ENCODE peak calls at places on chromosomes 16 and 17, in eight cellular contexts. One of them, this sample, is unnamed. For H3K4me1, the result is how much of the 10 kb centered on the place peaks cover.

GRCh38 chr16:31177136-31177535 is 2.8 kb upstream of the FUS start:
- DNase-seq in CD8-positive, alpha-beta memory T cell: peak
- DNase-seq in heart left ventricle: no peak
- DNase-seq in ovary: no peak
- DNase-seq in sigmoid colon: no peak
- DNase-seq in adipocyte: no peak
- DNase-seq in adrenal gland: no peak
- DNase-seq in upper lobe of right lung: peak
- DNase-seq in this sample: no peak

GRCh38 chr17:73760186-73760758 is 116.0 kb upstream of the SDK2 start:
- DNase-seq in CD8-positive, alpha-beta memory T cell: no peak
- DNase-seq in heart left ventricle: no peak
- DNase-seq in ovary: no peak
- DNase-seq in sigmoid colon: no peak
- DNase-seq in adipocyte: no peak
- DNase-seq in adrenal gland: no peak
- DNase-seq in upper lobe of right lung: no peak
- DNase-seq in this sample: no peak

GRCh38 chr16:15032547-15033308 is 23.1 kb downstream of the NTAN1 start:
- DNase-seq in CD8-positive, alpha-beta memory T cell: peak
- DNase-seq in heart left ventricle: no peak
- DNase-seq in ovary: no peak
- DNase-seq in sigmoid colon: no peak
- DNase-seq in adipocyte: no peak
- DNase-seq in adrenal gland: peak
- DNase-seq in upper lobe of right lung: peak
- DNase-seq in this sample: no peak

GRCh38 chr17:41580651-41581365 is 5.9 kb downstream of the KRT14 start:
- DNase-seq in CD8-positive, alpha-beta memory T cell: no peak
- DNase-seq in heart left ventricle: no peak
- DNase-seq in ovary: no peak
- DNase-seq in sigmoid colon: no peak
- DNase-seq in adipocyte: peak
- DNase-seq in adrenal gland: no peak
- DNase-seq in upper lobe of right lung: no peak
- DNase-seq in this sample: no peak

GRCh38 chr17:30291571-30292489 is at the start of gene BLMH:
- DNase-seq in CD8-positive, alpha-beta memory T cell: peak
- DNase-seq in heart left ventricle: peak
- DNase-seq in ovary: peak
- DNase-seq in sigmoid colon: peak
- DNase-seq in adipocyte: peak
- DNase-seq in adrenal gland: peak
- DNase-seq in upper lobe of right lung: peak
- DNase-seq in this sample: peak

GRCh38 chr17:9271989-9272388 is 250.7 kb downstream of the NTN1 start:
- DNase-seq in CD8-positive, alpha-beta memory T cell: no peak
- DNase-seq in heart left ventricle: no peak
- DNase-seq in ovary: no peak
- DNase-seq in sigmoid colon: no peak
- DNase-seq in adipocyte: no peak
- DNase-seq in adrenal gland: peak
- DNase-seq in upper lobe of right lung: no peak
- DNase-seq in this sample: no peak

GRCh38 chr16:82699711-82700495 is 73.1 kb downstream of the CDH13 start:
- DNase-seq in CD8-positive, alpha-beta memory T cell: no peak
- DNase-seq in heart left ventricle: peak
- DNase-seq in ovary: no peak
- DNase-seq in sigmoid colon: no peak
- DNase-seq in adipocyte: peak
- DNase-seq in adrenal gland: no peak
- DNase-seq in upper lobe of right lung: no peak
- DNase-seq in this sample: peak

GRCh38 chr17:66171172-66171571 is 20.8 kb downstream of the CEP112 start:
- DNase-seq in CD8-positive, alpha-beta memory T cell: no peak
- DNase-seq in heart left ventricle: no peak
- DNase-seq in ovary: no peak
- DNase-seq in sigmoid colon: no peak
- DNase-seq in adipocyte: no peak
- DNase-seq in adrenal gland: no peak
- DNase-seq in upper lobe of right lung: no peak
- DNase-seq in this sample: no peak

GRCh38 chr16:68257906-68258800 is 6.2 kb upstream of the SLC7A6 start:
- DNase-seq in CD8-positive, alpha-beta memory T cell: no peak
- DNase-seq in heart left ventricle: no peak
- DNase-seq in ovary: no peak
- DNase-seq in sigmoid colon: peak
- DNase-seq in adipocyte: peak
- DNase-seq in adrenal gland: peak
- DNase-seq in upper lobe of right lung: peak
- DNase-seq in this sample: peak

GRCh38 chr17:27339198-27339835 is 45.4 kb downstream of the WSB1 start:
- DNase-seq in CD8-positive, alpha-beta memory T cell: no peak
- DNase-seq in heart left ventricle: no peak
- DNase-seq in ovary: no peak
- DNase-seq in sigmoid colon: no peak
- DNase-seq in adipocyte: no peak
- DNase-seq in adrenal gland: no peak
- DNase-seq in upper lobe of right lung: no peak
- DNase-seq in this sample: no peak

GRCh38 chr17:49822829-49823228 is 25.0 kb downstream of the TAC4 start:
- DNase-seq in CD8-positive, alpha-beta memory T cell: no peak
- DNase-seq in heart left ventricle: peak
- DNase-seq in ovary: no peak
- DNase-seq in sigmoid colon: peak
- DNase-seq in adipocyte: peak
- DNase-seq in adrenal gland: no peak
- DNase-seq in upper lobe of right lung: no peak
- DNase-seq in this sample: no peak

GRCh38 chr17:39069114-39069756 is 82.2 kb downstream of the PLXDC1 start:
- DNase-seq in CD8-positive, alpha-beta memory T cell: peak
- DNase-seq in heart left ventricle: no peak
- DNase-seq in ovary: no peak
- DNase-seq in sigmoid colon: no peak
- DNase-seq in adipocyte: peak
- DNase-seq in adrenal gland: no peak
- DNase-seq in upper lobe of right lung: no peak
- DNase-seq in this sample: peak

GRCh38 chr16:79358188-79358587 is 242.3 kb downstream of the MAF start:
- DNase-seq in CD8-positive, alpha-beta memory T cell: no peak
- DNase-seq in heart left ventricle: peak
- DNase-seq in ovary: no peak
- DNase-seq in sigmoid colon: no peak
- DNase-seq in adipocyte: no peak
- DNase-seq in adrenal gland: no peak
- DNase-seq in upper lobe of right lung: no peak
- DNase-seq in this sample: no peak

GRCh38 chr16:89079434-89079833 is 14.2 kb upstream of the ACSF3 start:
- DNase-seq in CD8-positive, alpha-beta memory T cell: no peak
- DNase-seq in heart left ventricle: no peak
- DNase-seq in ovary: no peak
- DNase-seq in sigmoid colon: no peak
- DNase-seq in adipocyte: no peak
- DNase-seq in adrenal gland: no peak
- DNase-seq in upper lobe of right lung: no peak
- DNase-seq in this sample: no peak
- H3K4me1 ChIP-seq in CD8-positive, alpha-beta memory T cell: under half
- H3K4me1 ChIP-seq in heart left ventricle: under half
- H3K4me1 ChIP-seq in ovary: under half
- H3K4me1 ChIP-seq in sigmoid colon: under half
- H3K4me1 ChIP-seq in adipocyte: under half
- H3K4me1 ChIP-seq in adrenal gland: under half
- H3K4me1 ChIP-seq in upper lobe of right lung: under half
- H3K4me1 ChIP-seq in this sample: under half

GRCh38 chr17:2023692-2024571 is 1.2 kb downstream of the RTN4RL1 start:
- DNase-seq in CD8-positive, alpha-beta memory T cell: peak
- DNase-seq in heart left ventricle: no peak
- DNase-seq in ovary: peak
- DNase-seq in sigmoid colon: peak
- DNase-seq in adipocyte: peak
- DNase-seq in adrenal gland: peak
- DNase-seq in upper lobe of right lung: peak
- DNase-seq in this sample: peak

GRCh38 chr17:2023256-2023655 is 1.9 kb downstream of the RTN4RL1 start:
- DNase-seq in CD8-positive, alpha-beta memory T cell: no peak
- DNase-seq in heart left ventricle: no peak
- DNase-seq in ovary: no peak
- DNase-seq in sigmoid colon: no peak
- DNase-seq in adipocyte: no peak
- DNase-seq in adrenal gland: no peak
- DNase-seq in upper lobe of right lung: no peak
- DNase-seq in this sample: no peak

GRCh38 chr17:2025220-2025621 is at the start of gene RTN4RL1:
- DNase-seq in CD8-positive, alpha-beta memory T cell: peak
- DNase-seq in heart left ventricle: peak
- DNase-seq in ovary: peak
- DNase-seq in sigmoid colon: peak
- DNase-seq in adipocyte: peak
- DNase-seq in adrenal gland: peak
- DNase-seq in upper lobe of right lung: peak
- DNase-seq in this sample: peak

GRCh38 chr17:2025622-2026309 is 632 bp upstream of the RTN4RL1 start:
- DNase-seq in CD8-positive, alpha-beta memory T cell: no peak
- DNase-seq in heart left ventricle: peak
- DNase-seq in ovary: peak
- DNase-seq in sigmoid colon: peak
- DNase-seq in adipocyte: peak
- DNase-seq in adrenal gland: peak
- DNase-seq in upper lobe of right lung: peak
- DNase-seq in this sample: peak

GRCh38 chr17:2024572-2025219 is 438 bp downstream of the RTN4RL1 start:
- DNase-seq in CD8-positive, alpha-beta memory T cell: no peak
- DNase-seq in heart left ventricle: no peak
- DNase-seq in ovary: no peak
- DNase-seq in sigmoid colon: no peak
- DNase-seq in adipocyte: peak
- DNase-seq in adrenal gland: no peak
- DNase-seq in upper lobe of right lung: peak
- DNase-seq in this sample: no peak
- H3K4me3 ChIP-seq in CD8-positive, alpha-beta memory T cell: peak
- H3K4me3 ChIP-seq in heart left ventricle: peak
- H3K4me3 ChIP-seq in ovary: peak
- H3K4me3 ChIP-seq in sigmoid colon: peak
- H3K4me3 ChIP-seq in adipocyte: peak
- H3K4me3 ChIP-seq in adrenal gland: peak
- H3K4me3 ChIP-seq in upper lobe of right lung: peak
- H3K4me3 ChIP-seq in this sample: peak

GRCh38 chr17:19290047-19290705 is 53.0 kb downstream of the EPN2 start:
- DNase-seq in CD8-positive, alpha-beta memory T cell: no peak
- DNase-seq in heart left ventricle: no peak
- DNase-seq in ovary: no peak
- DNase-seq in sigmoid colon: no peak
- DNase-seq in adipocyte: no peak
- DNase-seq in adrenal gland: no peak
- DNase-seq in upper lobe of right lung: no peak
- DNase-seq in this sample: no peak
- H3K4me1 ChIP-seq in CD8-positive, alpha-beta memory T cell: under half
- H3K4me1 ChIP-seq in heart left ventricle: half or more
- H3K4me1 ChIP-seq in ovary: under half
- H3K4me1 ChIP-seq in sigmoid colon: under half
- H3K4me1 ChIP-seq in adipocyte: under half
- H3K4me1 ChIP-seq in adrenal gland: under half
- H3K4me1 ChIP-seq in upper lobe of right lung: under half
- H3K4me1 ChIP-seq in this sample: under half

GRCh38 chr16:83814654-83814985 is 6.8 kb downstream of the HSBP1 start:
- DNase-seq in CD8-positive, alpha-beta memory T cell: no peak
- DNase-seq in heart left ventricle: no peak
- DNase-seq in ovary: no peak
- DNase-seq in sigmoid colon: no peak
- DNase-seq in adipocyte: no peak
- DNase-seq in adrenal gland: no peak
- DNase-seq in upper lobe of right lung: no peak
- DNase-seq in this sample: no peak
- H3K4me3 ChIP-seq in CD8-positive, alpha-beta memory T cell: no peak
- H3K4me3 ChIP-seq in heart left ventricle: no peak
- H3K4me3 ChIP-seq in ovary: no peak
- H3K4me3 ChIP-seq in sigmoid colon: peak
- H3K4me3 ChIP-seq in adipocyte: peak
- H3K4me3 ChIP-seq in adrenal gland: no peak
- H3K4me3 ChIP-seq in upper lobe of right lung: no peak
- H3K4me3 ChIP-seq in this sample: no peak

GRCh38 chr16:85461814-85462404 is 151.2 kb upstream of the GSE1 start:
- DNase-seq in CD8-positive, alpha-beta memory T cell: no peak
- DNase-seq in heart left ventricle: no peak
- DNase-seq in ovary: peak
- DNase-seq in sigmoid colon: peak
- DNase-seq in adipocyte: peak
- DNase-seq in adrenal gland: no peak
- DNase-seq in upper lobe of right lung: peak
- DNase-seq in this sample: peak

GRCh38 chr16:85463228-85463611 is 149.9 kb upstream of the GSE1 start:
- DNase-seq in CD8-positive, alpha-beta memory T cell: no peak
- DNase-seq in heart left ventricle: no peak
- DNase-seq in ovary: peak
- DNase-seq in sigmoid colon: no peak
- DNase-seq in adipocyte: no peak
- DNase-seq in adrenal gland: no peak
- DNase-seq in upper lobe of right lung: no peak
- DNase-seq in this sample: peak

GRCh38 chr16:85464342-85465305 is 148.5 kb upstream of the GSE1 start:
- DNase-seq in CD8-positive, alpha-beta memory T cell: no peak
- DNase-seq in heart left ventricle: no peak
- DNase-seq in ovary: peak
- DNase-seq in sigmoid colon: no peak
- DNase-seq in adipocyte: no peak
- DNase-seq in adrenal gland: no peak
- DNase-seq in upper lobe of right lung: no peak
- DNase-seq in this sample: peak

GRCh38 chr16:85462405-85463227 is 150.5 kb upstream of the GSE1 start:
- DNase-seq in CD8-positive, alpha-beta memory T cell: no peak
- DNase-seq in heart left ventricle: peak
- DNase-seq in ovary: peak
- DNase-seq in sigmoid colon: no peak
- DNase-seq in adipocyte: peak
- DNase-seq in adrenal gland: no peak
- DNase-seq in upper lobe of right lung: peak
- DNase-seq in this sample: peak

GRCh38 chr16:85463672-85464071 is 149.4 kb upstream of the GSE1 start:
- DNase-seq in CD8-positive, alpha-beta memory T cell: no peak
- DNase-seq in heart left ventricle: no peak
- DNase-seq in ovary: peak
- DNase-seq in sigmoid colon: no peak
- DNase-seq in adipocyte: no peak
- DNase-seq in adrenal gland: no peak
- DNase-seq in upper lobe of right lung: no peak
- DNase-seq in this sample: peak
- H3K4me1 ChIP-seq in CD8-positive, alpha-beta memory T cell: under half
- H3K4me1 ChIP-seq in heart left ventricle: half or more
- H3K4me1 ChIP-seq in ovary: under half
- H3K4me1 ChIP-seq in sigmoid colon: under half
- H3K4me1 ChIP-seq in adipocyte: under half
- H3K4me1 ChIP-seq in adrenal gland: under half
- H3K4me1 ChIP-seq in upper lobe of right lung: under half
- H3K4me1 ChIP-seq in this sample: half or more

GRCh38 chr17:81487089-81487486 is 25.5 kb downstream of the ACTG1 start:
- DNase-seq in CD8-positive, alpha-beta memory T cell: no peak
- DNase-seq in heart left ventricle: no peak
- DNase-seq in ovary: no peak
- DNase-seq in sigmoid colon: no peak
- DNase-seq in adipocyte: no peak
- DNase-seq in adrenal gland: no peak
- DNase-seq in upper lobe of right lung: no peak
- DNase-seq in this sample: no peak
- H3K4me3 ChIP-seq in CD8-positive, alpha-beta memory T cell: no peak
- H3K4me3 ChIP-seq in heart left ventricle: peak
- H3K4me3 ChIP-seq in ovary: no peak
- H3K4me3 ChIP-seq in sigmoid colon: peak
- H3K4me3 ChIP-seq in adipocyte: peak
- H3K4me3 ChIP-seq in adrenal gland: no peak
- H3K4me3 ChIP-seq in upper lobe of right lung: peak
- H3K4me3 ChIP-seq in this sample: no peak